ENCODE peak calls at places on chromosomes 2 and 18, in ten cellular contexts. V is CD4-positive, alpha-beta T cell; C is kidney epithelial cell; D is WTC11; G is upper lobe of right lung; S is Panc1; W is pancreas; N is GM13977; Y is IMR-90; Q is fibroblast of mammary gland. F is an unnamed sample.

GRCh38 chr2:236403811-236404210 is 139.6 kb upstream of the ASB18 start:
- DNase-seq in V (no peak), C (no peak), D (no peak), G (no peak), S (no peak), W (no peak), N (no peak), Y (no peak), Q (no peak), F (no peak)

GRCh38 chr18:21004721-21005120 is 106.9 kb downstream of the ROCK1 start:
- DNase-seq in V (no peak), C (no peak), D (no peak), G (no peak), S (no peak), W (no peak), N (no peak), Y (peak), Q (peak), F (no peak)

GRCh38 chr18:10444314-10445006 is 10.0 kb upstream of the APCDD1 start:
- DNase-seq in V (no peak), C (no peak), D (no peak), G (no peak), S (no peak), W (no peak), N (no peak), Y (peak), Q (no peak), F (no peak)

GRCh38 chr2:217650229-217650628 is 352.6 kb downstream of the TNS1 start:
- DNase-seq in V (no peak), C (no peak), D (no peak), G (no peak), S (no peak), W (no peak), N (no peak), Y (no peak), Q (no peak), F (no peak)

GRCh38 chr2:219521066-219521880 is 7.0 kb downstream of the ASIC4 start:
- DNase-seq in V (no peak), C (no peak), D (peak), G (no peak), S (no peak), W (no peak), N (no peak), Y (peak), Q (peak), F (peak)

GRCh38 chr2:142868281-142868762 is 9.1 kb upstream of the KYNU start:
- DNase-seq in V (no peak), C (no peak), D (no peak), G (peak), S (no peak), W (peak), N (no peak), Y (no peak), Q (no peak), F (no peak)

GRCh38 chr2:143128681-143129580 is at the start of gene ARHGAP15:
- DNase-seq in V (peak), C (no peak), D (no peak), G (no peak), S (no peak), W (no peak), N (peak), Y (no peak), Q (no peak), F (no peak)

GRCh38 chr2:62423235-62423634 is 82.8 kb downstream of the TMEM17 start:
- DNase-seq in V (no peak), C (no peak), D (no peak), G (no peak), S (no peak), W (no peak), N (no peak), Y (peak), Q (peak), F (no peak)

GRCh38 chr18:78558101-78558810 is 421.4 kb upstream of the SALL3 start:
- DNase-seq in V (no peak), C (no peak), D (no peak), G (no peak), S (no peak), W (no peak), N (no peak), Y (no peak), Q (no peak), F (no peak)

GRCh38 chr2:65059071-65059470 is 2.9 kb downstream of the CEP68 start:
- DNase-seq in V (no peak), C (no peak), D (no peak), G (no peak), S (no peak), W (no peak), N (peak), Y (no peak), Q (no peak), F (no peak)

GRCh38 chr2:85994897-85995647 is 106.3 kb upstream of the ST3GAL5 start:
- DNase-seq in V (no peak), C (no peak), D (no peak), G (no peak), S (no peak), W (no peak), N (no peak), Y (no peak), Q (no peak), F (no peak)

GRCh38 chr2:179096090-179096489 is 46.2 kb upstream of the CCDC141 start:
- DNase-seq in V (no peak), C (no peak), D (no peak), G (no peak), S (no peak), W (no peak), N (peak), Y (no peak), Q (no peak), F (no peak)

GRCh38 chr2:51995293-51995692 is 963.4 kb upstream of the NRXN1 start:
- DNase-seq in V (no peak), C (no peak), D (no peak), G (no peak), S (no peak), W (no peak), N (no peak), Y (peak), Q (peak), F (no peak)

GRCh38 chr2:218605438-218605837 is 2.3 kb upstream of the PLCD4 start:
- DNase-seq in V (no peak), C (peak), D (no peak), G (no peak), S (no peak), W (no peak), N (no peak), Y (peak), Q (peak), F (no peak)

GRCh38 chr2:127770973-127771735 is 39.8 kb downstream of the WDR33 start:
- DNase-seq in V (no peak), C (peak), D (no peak), G (no peak), S (no peak), W (no peak), N (no peak), Y (peak), Q (peak), F (no peak)

GRCh38 chr18:7727381-7728076 is 160.4 kb downstream of the PTPRM start:
- DNase-seq in V (no peak), C (no peak), D (no peak), G (no peak), S (no peak), W (no peak), N (no peak), Y (no peak), Q (no peak), F (no peak)

GRCh38 chr18:62713651-62714247 is 1.6 kb upstream of the PHLPP1 start:
- DNase-seq in V (no peak), C (no peak), D (peak), G (no peak), S (no peak), W (peak), N (no peak), Y (peak), Q (no peak), F (no peak)

GRCh38 chr2:109470121-109470921 is 143.4 kb downstream of the SEPTIN10 start:
- DNase-seq in V (no peak), C (peak), D (no peak), G (no peak), S (no peak), W (no peak), N (no peak), Y (peak), Q (peak), F (no peak)

GRCh38 chr2:204325468-204325867 is 219.8 kb upstream of the PARD3B start:
- DNase-seq in V (peak), C (peak), D (peak), G (no peak), S (peak), W (peak), N (peak), Y (peak), Q (peak), F (peak)

GRCh38 chr2:65452150-65452895 is 19.9 kb upstream of the SPRED2 start:
- DNase-seq in V (no peak), C (no peak), D (no peak), G (no peak), S (no peak), W (no peak), N (no peak), Y (no peak), Q (no peak), F (no peak)

GRCh38 chr2:96876036-96876810 is 6.3 kb upstream of the SEMA4C start:
- DNase-seq in V (no peak), C (no peak), D (no peak), G (no peak), S (no peak), W (no peak), N (no peak), Y (peak), Q (peak), F (no peak)

GRCh38 chr2:96859338-96859649 is 1.5 kb upstream of the ANKRD39 start:
- DNase-seq in V (no peak), C (no peak), D (no peak), G (no peak), S (no peak), W (peak), N (peak), Y (no peak), Q (no peak), F (no peak)

GRCh38 chr2:128370468-128371247 is 52.0 kb upstream of the HS6ST1 start:
- DNase-seq in V (no peak), C (no peak), D (no peak), G (peak), S (no peak), W (no peak), N (no peak), Y (peak), Q (no peak), F (no peak)

GRCh38 chr2:15895615-15896500 is 44.5 kb upstream of the MYCN start:
- DNase-seq in V (no peak), C (no peak), D (no peak), G (no peak), S (no peak), W (no peak), N (no peak), Y (no peak), Q (no peak), F (no peak)

GRCh38 chr18:50696929-50697328 is 122.9 kb downstream of the MRO start:
- DNase-seq in V (no peak), C (no peak), D (no peak), G (no peak), S (no peak), W (no peak), N (peak), Y (no peak), Q (no peak), F (no peak)

GRCh38 chr18:45658756-45659155 is 43.5 kb downstream of the SLC14A2 start:
- DNase-seq in V (no peak), C (no peak), D (no peak), G (no peak), S (no peak), W (no peak), N (no peak), Y (peak), Q (peak), F (no peak)

GRCh38 chr2:65311049-65311448 is 83.4 kb downstream of the ACTR2 start:
- DNase-seq in V (no peak), C (no peak), D (no peak), G (no peak), S (no peak), W (no peak), N (no peak), Y (no peak), Q (no peak), F (no peak)

GRCh38 chr2:42903821-42904575 is 111.6 kb upstream of the HAAO start:
- DNase-seq in V (no peak), C (no peak), D (no peak), G (no peak), S (no peak), W (no peak), N (no peak), Y (no peak), Q (no peak), F (no peak)

GRCh38 chr2:40242315-40242714 is 209.6 kb downstream of the SLC8A1 start:
- DNase-seq in V (no peak), C (no peak), D (no peak), G (no peak), S (no peak), W (no peak), N (no peak), Y (no peak), Q (no peak), F (no peak)

GRCh38 chr2:205730701-205731271 is 48.5 kb downstream of the NRP2 start:
- DNase-seq in V (no peak), C (no peak), D (no peak), G (no peak), S (no peak), W (no peak), N (no peak), Y (peak), Q (peak), F (no peak)

GRCh38 chr2:229174794-229175529 is 96.1 kb downstream of the PID1 start:
- DNase-seq in V (no peak), C (no peak), D (no peak), G (no peak), S (no peak), W (no peak), N (no peak), Y (peak), Q (peak), F (no peak)

GRCh38 chr2:19649107-19649506 is 252.7 kb downstream of the TTC32 start:
- DNase-seq in V (no peak), C (no peak), D (no peak), G (no peak), S (no peak), W (no peak), N (no peak), Y (peak), Q (peak), F (no peak)

GRCh38 chr2:239824051-239824694 is 201.0 kb downstream of the NDUFA10 start:
- DNase-seq in V (no peak), C (peak), D (peak), G (peak), S (no peak), W (peak), N (no peak), Y (no peak), Q (peak), F (no peak)
- TF ChIP-seq CTCF in V (no peak), C (no peak), D (no peak), G (peak), S (no peak), W (no peak), N (no peak), Y (no peak), Q (no peak), F (no peak)

GRCh38 chr18:34821669-34822210 is 111.6 kb downstream of the DTNA start:
- DNase-seq in V (no peak), C (no peak), D (no peak), G (no peak), S (no peak), W (no peak), N (no peak), Y (peak), Q (no peak), F (no peak)
- TF ChIP-seq CTCF in V (no peak), C (no peak), D (no peak), G (no peak), S (peak), W (no peak), N (no peak), Y (no peak), Q (no peak), F (no peak)

DNA sequence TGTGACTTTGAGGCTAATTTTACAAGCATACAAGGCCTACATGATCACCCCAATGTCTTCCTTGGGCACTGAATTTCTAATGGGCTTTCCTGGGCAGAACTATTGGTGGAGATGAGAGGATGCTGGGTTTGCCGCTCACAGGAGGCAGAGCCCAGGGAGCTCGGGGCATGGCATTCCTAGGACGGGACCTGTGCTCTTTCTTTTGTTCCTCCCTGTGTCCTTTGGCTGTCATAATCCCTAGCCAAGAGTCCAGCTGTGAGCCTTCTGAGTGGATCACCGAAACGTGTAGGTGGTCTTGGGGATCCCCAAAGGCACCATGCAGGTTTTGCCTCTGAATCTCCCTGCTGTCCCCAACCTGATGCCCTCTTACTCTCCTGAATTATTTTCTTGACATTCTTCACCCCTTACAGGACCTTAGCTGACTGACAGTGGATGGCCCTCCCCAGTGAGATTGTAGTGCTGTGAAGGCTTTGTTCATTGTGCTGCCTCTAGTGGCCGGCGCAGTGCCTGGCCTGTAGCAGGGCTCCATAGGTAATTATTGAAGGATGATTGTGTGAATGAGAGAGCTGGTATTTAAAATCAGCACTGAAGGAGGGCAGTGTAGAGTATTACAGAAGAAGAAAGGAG is 221.9 kb downstream of the ZNF407 start:
- DNase-seq in V (no peak), C (no peak), D (peak), G (no peak), S (no peak), W (no peak), N (no peak), Y (no peak), Q (no peak), F (no peak)
- TF ChIP-seq CTCF in V (no peak), C (peak), D (peak), G (peak), S (peak), W (no peak), N (peak), Y (peak), Q (peak), F (peak)

DNA sequence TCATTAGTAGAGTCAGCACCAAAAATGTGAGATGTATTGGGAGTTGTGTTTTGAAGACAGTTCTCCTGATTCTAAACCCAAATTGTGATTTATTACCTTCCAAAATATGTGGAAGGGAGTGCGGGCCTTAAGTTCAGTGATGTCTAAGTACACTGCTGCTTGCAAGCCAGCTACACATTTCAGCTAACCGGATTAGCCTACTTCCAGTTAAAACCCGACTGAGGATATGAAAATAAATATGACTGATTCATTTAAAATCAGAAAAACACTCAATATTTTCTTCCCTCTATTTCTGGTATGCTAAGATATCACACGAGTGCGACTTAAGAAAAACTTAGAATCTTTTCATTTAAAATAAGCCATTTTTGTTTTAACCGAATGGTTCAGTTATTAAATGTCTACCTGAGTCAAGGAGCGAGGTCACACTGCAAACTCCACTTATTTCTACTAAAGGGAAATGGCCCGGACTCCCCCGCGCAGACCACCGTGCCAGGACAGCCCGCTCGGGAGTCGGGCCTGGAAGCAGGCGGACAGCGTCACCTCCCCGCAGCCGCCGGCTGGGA is 811 bp downstream of the FHL2 start:
- DNase-seq in V (no peak), C (no peak), D (no peak), G (no peak), S (no peak), W (no peak), N (no peak), Y (no peak), Q (no peak), F (no peak)
- TF ChIP-seq CTCF in V (no peak), C (no peak), D (no peak), G (no peak), S (no peak), W (no peak), N (no peak), Y (no peak), Q (no peak), F (no peak)

DNA sequence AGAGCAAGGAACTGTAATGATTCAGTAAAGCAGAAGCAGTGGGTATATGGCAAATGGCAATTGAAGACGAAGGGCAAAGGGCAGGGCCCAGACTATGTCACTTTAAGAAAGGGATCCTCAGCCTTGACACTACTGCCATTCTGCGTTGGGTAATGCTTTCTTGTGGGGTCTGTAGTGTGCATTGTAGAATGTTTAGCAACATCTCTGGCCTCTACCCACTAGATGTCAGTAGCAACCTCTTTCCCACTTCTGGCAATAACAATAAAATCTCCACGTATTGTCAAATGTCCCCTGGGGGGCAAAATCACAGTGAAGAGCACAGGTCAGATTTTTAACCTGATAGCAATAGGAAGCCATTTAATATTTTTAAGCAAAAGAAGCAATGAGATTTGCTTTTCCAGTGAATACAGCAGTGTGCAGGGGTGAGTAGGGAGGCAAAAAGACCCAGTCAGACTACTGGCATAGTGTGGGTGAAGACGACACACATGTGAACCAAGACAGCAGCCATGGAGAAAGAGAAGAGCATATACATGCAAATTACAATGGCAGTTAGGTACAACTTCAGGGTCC is 209.5 kb downstream of the DYM start:
- DNase-seq in V (no peak), C (no peak), D (no peak), G (no peak), S (no peak), W (no peak), N (no peak), Y (peak), Q (peak), F (no peak)
- TF ChIP-seq CTCF in V (peak), C (peak), D (no peak), G (peak), S (peak), W (peak), N (peak), Y (peak), Q (peak), F (peak)

F was measured in D721Med.